ENCODE peak calls at places on chromosomes 7 and 10, in five cellular contexts. J, D, T, R and W are unnamed samples.

GRCh38 chr10:787933-788651 is 98.6 kb upstream of the DIP2C start:
- DNase-seq in J (peak; percentile 52), D (peak; percentile 53), T (peak; percentile 61), R (peak; percentile 21), W (peak; percentile 70)

GRCh38 chr7:129958643-129959479 is 6.1 kb upstream of the UBE2H start:
- DNase-seq in J (no peak), D (peak; percentile 89), T (peak; percentile 87), R (peak; percentile 79), W (peak; percentile 38)

GRCh38 chr7:131010714-131011436 is 276.9 kb upstream of the KLF14 start:
- DNase-seq in J (no peak), D (no peak), T (peak; percentile 70), R (no peak), W (no peak)

GRCh38 chr7:144403102-144403501 is 391 bp downstream of the NOBOX start:
- DNase-seq in J (no peak), D (no peak), T (no peak), R (no peak), W (no peak)

GRCh38 chr10:43292745-43293676 is 26.1 kb upstream of the RASGEF1A start:
- DNase-seq in J (peak; percentile 76), D (peak; percentile 49), T (peak; percentile 62), R (peak; percentile 78), W (no peak)

GRCh38 chr7:115679976-115680375 is 350.6 kb downstream of the TFEC start:
- DNase-seq in J (no peak), D (peak; percentile 49), T (peak; percentile 74), R (peak; percentile 4), W (no peak)

GRCh38 chr10:74029943-74030342 is 32.0 kb downstream of the VCL start:
- DNase-seq in J (no peak), D (no peak), T (no peak), R (no peak), W (no peak)

GRCh38 chr7:116713918-116714317 is 41.9 kb downstream of the MET start:
- DNase-seq in J (no peak), D (peak; percentile 14), T (no peak), R (no peak), W (peak; percentile 55)

GRCh38 chr7:92110857-92111256 is 23.4 kb downstream of the CYP51A1 start:
- DNase-seq in J (no peak), D (no peak), T (no peak), R (no peak), W (no peak)

GRCh38 chr7:150753826-150754603 is 16.8 kb downstream of the GIMAP5 start:
- DNase-seq in J (peak; percentile 68), D (no peak), T (peak; percentile 3), R (peak; percentile 68), W (peak; percentile 32)

GRCh38 chr10:47030191-47030698 is 119.0 kb downstream of the PTPN20 start:
- DNase-seq in J (no peak), D (no peak), T (no peak), R (no peak), W (no peak)

GRCh38 chr10:36621346-36621745 is 504.1 kb upstream of the ANKRD30A start:
- DNase-seq in J (no peak), D (peak; percentile 15), T (peak; percentile 17), R (no peak), W (no peak)

GRCh38 chr7:2516194-2516555 is 3.4 kb upstream of the LFNG start:
- DNase-seq in J (no peak), D (no peak), T (no peak), R (no peak), W (no peak)

GRCh38 chr10:78588194-78588811 is 480.5 kb upstream of the ZMIZ1 start:
- DNase-seq in J (no peak), D (no peak), T (peak; percentile 75), R (peak; percentile 65), W (no peak)

GRCh38 chr7:19558527-19558926 is 150.3 kb downstream of the POLR1F start:
- DNase-seq in J (no peak), D (peak; percentile 76), T (peak; percentile 39), R (no peak), W (peak; percentile 78)

GRCh38 chr10:123135415-123136141 is at the start of gene HMX3:
- DNase-seq in J (peak; percentile 91), D (no peak), T (peak; percentile 55), R (peak; percentile 57), W (no peak)

GRCh38 chr10:6237189-6237496 is 34.4 kb downstream of the PFKFB3 start:
- DNase-seq in J (no peak), D (no peak), T (no peak), R (no peak), W (no peak)

GRCh38 chr10:112827091-112827490 is 123.0 kb upstream of the TCF7L2 start:
- DNase-seq in J (no peak), D (no peak), T (no peak), R (no peak), W (no peak)

GRCh38 chr7:93765475-93765874 is 125.1 kb downstream of the TFPI2 start:
- DNase-seq in J (no peak), D (no peak), T (no peak), R (no peak), W (no peak)

GRCh38 chr10:74518076-74518475 is 308.3 kb upstream of the KAT6B start:
- DNase-seq in J (no peak), D (no peak), T (no peak), R (no peak), W (no peak)

GRCh38 chr10:90125406-90125805 is 424.0 kb downstream of the KIF20B start:
- DNase-seq in J (no peak), D (no peak), T (peak; percentile 46), R (no peak), W (no peak)

DNA sequence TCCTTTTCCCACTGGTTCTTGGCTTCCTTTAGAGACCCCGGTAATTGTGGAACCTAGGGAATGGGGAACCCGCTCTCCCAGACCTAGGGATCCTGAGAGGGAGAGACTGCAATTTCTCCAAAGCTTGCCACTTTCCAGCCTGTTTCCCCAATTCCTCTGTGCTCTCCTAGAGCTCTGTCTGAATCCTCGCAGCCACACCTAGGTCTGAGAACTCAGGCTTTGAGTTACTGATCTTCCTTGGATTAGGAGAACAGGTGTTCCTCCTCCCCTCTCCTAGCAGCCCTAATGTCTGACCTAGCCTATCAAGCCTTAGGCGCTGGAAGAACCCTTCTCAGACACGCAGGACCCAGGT is 20.0 kb downstream of the WNT8B start:
- DNase-seq in J (peak; percentile 43), D (no peak), T (no peak), R (no peak), W (no peak)
- H3K4me3 ChIP-seq in J (no peak overlapping the region), D (no peak overlapping the region), T (no peak overlapping the region), R (peak overlapping the region; percentile 65), W (peak overlapping the region; percentile 46)

DNA sequence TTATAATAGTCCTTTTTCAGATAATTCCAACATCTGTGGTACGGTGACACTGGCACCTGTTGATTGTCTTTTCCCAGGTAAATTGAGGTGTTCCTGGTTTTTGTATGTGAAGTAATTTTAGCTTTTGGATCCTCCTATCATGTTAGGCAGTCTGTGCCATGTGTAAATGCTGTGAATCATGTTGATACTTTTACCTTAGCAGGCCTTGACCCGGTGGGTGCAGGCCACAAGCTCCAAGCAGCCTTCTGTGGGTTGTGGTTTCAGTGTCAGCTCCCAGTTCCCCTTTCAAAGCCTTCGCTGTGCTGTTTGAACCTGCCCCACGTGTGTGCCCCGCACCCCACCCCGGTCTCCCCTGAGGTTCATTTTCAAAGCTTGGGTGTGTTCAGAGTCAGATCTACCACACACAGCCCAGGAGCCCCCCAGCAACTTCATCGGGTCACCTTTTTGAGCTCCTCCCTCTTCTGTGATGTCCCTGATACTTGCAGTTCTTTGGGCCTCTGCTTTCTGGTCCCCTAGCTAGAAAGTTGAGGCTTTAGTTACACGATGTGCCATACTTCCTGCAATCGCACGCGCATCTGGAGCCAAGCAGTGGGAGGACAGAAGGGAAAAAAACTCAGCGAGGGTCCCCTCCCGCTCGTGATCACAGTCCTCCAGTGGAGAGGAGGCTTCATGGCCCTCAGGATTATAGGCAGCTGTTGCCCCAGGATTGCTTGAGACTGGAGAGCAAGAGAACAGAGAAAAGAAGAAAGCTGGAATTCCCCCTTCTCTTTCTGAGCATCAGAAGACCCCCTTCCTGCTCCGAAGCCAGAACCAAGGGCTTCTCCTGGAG is 8.7 kb upstream of the BHLHA15 start:
- DNase-seq in J (no peak), D (no peak), T (no peak), R (no peak), W (no peak)
- H3K4me3 ChIP-seq in J (no peak overlapping the region), D (no peak overlapping the region), T (no peak overlapping the region), R (no peak overlapping the region), W (no peak overlapping the region)

GRCh38 chr10:95542330-95542729 is 18.8 kb downstream of the SORBS1 start:
- DNase-seq in J (no peak), D (no peak), T (no peak), R (no peak), W (no peak)
- H3K4me3 ChIP-seq in J (no peak overlapping the region), D (no peak overlapping the region), T (no peak overlapping the region), R (no peak overlapping the region), W (no peak overlapping the region)

DNA sequence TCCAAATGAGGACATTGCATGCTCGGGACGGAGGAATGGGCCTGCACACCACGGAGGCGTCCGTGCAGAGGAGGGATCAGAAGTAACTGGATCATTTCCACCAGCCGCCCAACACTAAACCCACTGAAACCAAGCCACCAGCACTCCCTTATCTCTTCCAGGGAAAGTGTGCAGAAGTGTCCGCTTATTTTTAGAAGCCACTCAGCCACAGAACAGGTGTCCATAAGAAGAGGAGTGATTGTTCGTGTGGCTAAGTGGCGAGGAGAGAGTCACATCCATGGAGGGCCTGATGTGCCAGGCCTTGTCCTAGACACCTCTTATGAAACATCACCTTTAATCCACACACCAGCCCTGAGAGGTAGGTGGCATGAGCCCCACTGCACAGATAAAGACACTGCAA is 407.9 kb upstream of the NPVF start:
- DNase-seq in J (no peak), D (no peak), T (no peak), R (no peak), W (no peak)
- H3K4me3 ChIP-seq in J (no peak overlapping the region), D (no peak overlapping the region), T (no peak overlapping the region), R (no peak overlapping the region), W (no peak overlapping the region)

GRCh38 chr7:46244752-46245151 is 323.7 kb upstream of the IGFBP3 start:
- DNase-seq in J (no peak), D (no peak), T (peak; percentile 45), R (no peak), W (no peak)

GRCh38 chr7:46247622-46248181 is 326.6 kb upstream of the IGFBP3 start:
- DNase-seq in J (no peak), D (no peak), T (no peak), R (no peak), W (no peak)

GRCh38 chr7:46243406-46243805 is 322.3 kb upstream of the IGFBP3 start:
- DNase-seq in J (no peak), D (no peak), T (no peak), R (no peak), W (no peak)

GRCh38 chr7:46239856-46240255 is 318.8 kb upstream of the IGFBP3 start:
- DNase-seq in J (no peak), D (no peak), T (no peak), R (no peak), W (no peak)

DNA sequence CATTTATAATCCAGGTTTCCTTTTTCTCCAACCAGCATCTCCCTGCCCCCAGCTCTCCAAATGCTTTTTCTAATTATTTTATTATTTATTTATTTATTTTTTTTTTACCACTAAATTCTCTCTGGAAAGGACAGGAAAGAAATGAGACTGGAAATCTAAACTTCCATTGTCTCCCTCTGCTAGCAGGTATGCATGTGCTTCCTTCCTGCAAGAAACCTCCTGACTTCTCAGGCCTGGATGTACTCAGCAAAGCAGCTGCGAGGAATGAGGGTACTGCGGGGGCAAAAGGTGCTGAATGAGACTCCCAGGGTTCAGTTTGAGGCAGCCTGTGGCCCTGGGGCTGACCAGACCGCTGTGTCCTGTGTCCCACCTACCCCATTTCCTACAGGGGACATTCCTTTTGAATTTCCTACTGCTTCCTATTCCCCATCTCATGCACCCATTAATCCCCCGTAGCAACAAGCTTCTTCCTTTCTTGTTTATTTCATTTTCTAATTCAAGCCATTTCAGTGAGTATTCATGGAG is 324.6 kb upstream of the IGFBP3 start:
- DNase-seq in J (no peak), D (no peak), T (no peak), R (no peak), W (no peak)
- H3K4me3 ChIP-seq in J (no peak overlapping the region), D (no peak overlapping the region), T (no peak overlapping the region), R (no peak overlapping the region), W (no peak overlapping the region)